ENCODE peak calls at places on chromosomes 5 and 9, in four cellular contexts. I is CD4-positive, CD25-positive, alpha-beta regulatory T cell; V is CD8-positive, alpha-beta T cell; J is GM23338. L is an unnamed sample.

GRCh38 chr9:101311759-101312420 is 72.9 kb downstream of the BAAT start:
- DNase-seq in I (peak), V (no peak), J (peak), L (no peak)

GRCh38 chr9:112059145-112059979 is 115.7 kb downstream of the SUSD1 start:
- DNase-seq in I (no peak), J (no peak), V (no peak), L (no peak)

GRCh38 chr5:74542477-74542876 is 98.1 kb downstream of the ENC1 start:
- DNase-seq in J (no peak), V (no peak), I (no peak), L (no peak)

GRCh38 chr5:96893342-96893741 is 17.0 kb downstream of the ERAP2 start:
- DNase-seq in V (no peak), J (no peak), I (peak), L (no peak)

GRCh38 chr9:88748566-88749238 is 213.7 kb downstream of the NXNL2 start:
- DNase-seq in I (no peak), V (no peak), J (no peak), L (no peak)

GRCh38 chr5:37900692-37901091 is 60.9 kb upstream of the GDNF start:
- DNase-seq in I (no peak), J (peak), V (no peak), L (no peak)

GRCh38 chr9:133428579-133429215 is 6.5 kb downstream of the ADAMTS13 start:
- DNase-seq in I (no peak), V (no peak), J (peak), L (no peak)

GRCh38 chr5:143569722-143570567 is 166.5 kb upstream of the NR3C1 start:
- DNase-seq in V (no peak), I (no peak), J (no peak), L (no peak)

GRCh38 chr9:127801955-127802575 is 617 bp upstream of the FPGS start:
- DNase-seq in J (no peak), I (no peak), V (no peak), L (no peak)

GRCh38 chr9:77534376-77535057 is 113.6 kb downstream of the GNA14 start:
- DNase-seq in J (peak), I (no peak), V (no peak), L (no peak)

GRCh38 chr5:119411291-119411934 is 40.9 kb upstream of the HSD17B4 start:
- DNase-seq in J (no peak), I (no peak), V (no peak), L (no peak)

GRCh38 chr9:81122749-81123148 is 566.6 kb downstream of the TLE1 start:
- DNase-seq in J (no peak), V (no peak), I (no peak), L (no peak)

GRCh38 chr9:111501648-111502047 is 17.5 kb upstream of the ECPAS start:
- DNase-seq in V (no peak), J (no peak), I (no peak), L (no peak)

GRCh38 chr9:107932601-107933000 is 443.0 kb upstream of the KLF4 start:
- DNase-seq in V (no peak), J (no peak), I (no peak), L (no peak)

GRCh38 chr9:93592389-93593021 is 16.1 kb downstream of the PHF2 start:
- DNase-seq in V (no peak), I (peak), J (peak), L (no peak)

GRCh38 chr5:124592891-124593290 is 153.5 kb downstream of the ZNF608 start:
- DNase-seq in V (no peak), J (no peak), I (no peak), L (no peak)

GRCh38 chr5:97098864-97099454 is 43.5 kb downstream of the LIX1 start:
- DNase-seq in J (no peak), I (no peak), V (no peak), L (no peak)

GRCh38 chr9:106324071-106324470 is 538.9 kb upstream of the ZNF462 start:
- DNase-seq in I (no peak), J (no peak), V (no peak), L (no peak)

GRCh38 chr9:27196383-27196782 is 87.4 kb downstream of the TEK start:
- DNase-seq in I (no peak), V (no peak), J (no peak), L (no peak)

GRCh38 chr5:128973244-128973643 is 8.0 kb downstream of the SLC27A6 start:
- DNase-seq in J (no peak), V (no peak), I (no peak), L (no peak)

GRCh38 chr9:93295456-93296076 is 111.6 kb downstream of the WNK2 start:
- DNase-seq in I (peak), V (no peak), J (no peak), L (no peak)

GRCh38 chr5:179732918-179733763 is 519 bp downstream of the MAML1 start:
- DNase-seq in V (peak), I (peak), J (peak), L (no peak)

GRCh38 chr5:160250826-160251225 is 21.5 kb downstream of the FABP6 start:
- DNase-seq in V (no peak), I (no peak), J (no peak), L (no peak)
- H3K27ac ChIP-seq in V (no peak), I (no peak), J (no peak), L (no peak)

GRCh38 chr9:109417585-109418544 is 80.2 kb downstream of the PTPN3 start:
- DNase-seq in J (no peak), V (no peak), I (no peak), L (no peak)
- H3K4me3 ChIP-seq in J (no peak), V (no peak), I (no peak), L (no peak)

GRCh38 chr9:113853333-113853732 is 22.8 kb upstream of the ZNF618 start:
- DNase-seq in V (no peak), I (no peak), J (peak), L (no peak)

GRCh38 chr9:113854310-113854709 is 21.8 kb upstream of the ZNF618 start:
- DNase-seq in J (peak), V (no peak), I (no peak), L (no peak)

GRCh38 chr9:113858282-113858681 is 17.8 kb upstream of the ZNF618 start:
- DNase-seq in V (no peak), I (no peak), J (no peak), L (no peak)

GRCh38 chr9:113863345-113863744 is 12.8 kb upstream of the ZNF618 start:
- DNase-seq in I (no peak), J (no peak), V (no peak), L (no peak)

GRCh38 chr9:113857875-113858274 is 18.2 kb upstream of the ZNF618 start:
- DNase-seq in V (no peak), I (no peak), J (peak), L (peak)
- H3K27ac ChIP-seq in V (no peak), I (no peak), J (no peak), L (no peak)

GRCh38 chr5:52409835-52410234 is 377.9 kb upstream of the ITGA1 start:
- DNase-seq in V (no peak), I (no peak), J (no peak), L (no peak)
- H3K4me3 ChIP-seq in V (no peak), I (no peak), J (no peak), L (no peak)

GRCh38 chr5:35877655-35878054 is 21.0 kb downstream of the IL7R start:
- DNase-seq in J (no peak), V (no peak), I (no peak), L (no peak)
- H3K27ac ChIP-seq in J (no peak), V (no peak), I (peak), L (no peak)

DNA sequence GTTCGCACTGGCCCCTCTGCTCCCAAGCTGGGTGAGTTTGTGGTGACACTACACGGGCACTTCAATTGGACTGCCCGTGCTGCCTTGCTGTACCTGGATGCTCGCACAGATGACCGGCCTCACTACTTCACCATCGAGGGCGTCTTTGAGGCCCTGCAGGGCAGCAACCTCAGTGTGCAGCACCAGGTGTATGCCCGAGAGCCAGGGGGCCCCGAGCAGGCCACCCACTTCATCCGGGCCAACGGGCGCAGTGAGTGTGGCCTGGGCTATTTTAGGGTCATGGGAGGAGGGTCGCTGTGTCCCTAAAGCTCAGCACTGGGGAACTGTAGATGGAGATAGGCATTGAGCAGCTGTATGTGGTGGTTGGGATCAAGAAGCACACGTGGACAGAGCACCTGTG is 1.4 kb downstream of the NPR2 start:
- DNase-seq in I (no peak), V (no peak), J (no peak), L (no peak)
- H3K4me3 ChIP-seq in I (no peak), V (no peak), J (no peak), L (no peak)

DNA sequence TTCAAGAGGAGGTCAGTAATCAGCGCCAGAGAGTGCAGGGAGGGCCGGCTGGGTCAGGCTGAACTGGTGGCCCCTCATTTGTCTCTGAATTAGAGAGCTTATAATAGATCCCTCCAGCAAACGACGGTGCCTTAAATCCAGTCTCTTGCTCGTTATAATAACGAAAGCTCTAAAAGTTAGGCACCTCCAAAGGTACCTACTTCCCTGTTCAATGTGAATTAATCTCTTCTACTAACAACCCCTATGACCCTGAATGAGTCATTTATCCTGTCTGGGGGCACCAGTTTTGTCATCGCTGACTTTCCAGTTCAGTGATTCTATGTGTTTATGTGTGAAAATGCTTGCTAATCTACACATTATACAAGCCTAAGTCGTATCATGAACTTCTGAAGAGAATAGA is 2.3 kb upstream of the ZSWIM6 start:
- DNase-seq in V (no peak), I (no peak), J (peak), L (no peak)
- H3K27ac ChIP-seq in V (no peak), I (no peak), J (no peak), L (peak)

DNA sequence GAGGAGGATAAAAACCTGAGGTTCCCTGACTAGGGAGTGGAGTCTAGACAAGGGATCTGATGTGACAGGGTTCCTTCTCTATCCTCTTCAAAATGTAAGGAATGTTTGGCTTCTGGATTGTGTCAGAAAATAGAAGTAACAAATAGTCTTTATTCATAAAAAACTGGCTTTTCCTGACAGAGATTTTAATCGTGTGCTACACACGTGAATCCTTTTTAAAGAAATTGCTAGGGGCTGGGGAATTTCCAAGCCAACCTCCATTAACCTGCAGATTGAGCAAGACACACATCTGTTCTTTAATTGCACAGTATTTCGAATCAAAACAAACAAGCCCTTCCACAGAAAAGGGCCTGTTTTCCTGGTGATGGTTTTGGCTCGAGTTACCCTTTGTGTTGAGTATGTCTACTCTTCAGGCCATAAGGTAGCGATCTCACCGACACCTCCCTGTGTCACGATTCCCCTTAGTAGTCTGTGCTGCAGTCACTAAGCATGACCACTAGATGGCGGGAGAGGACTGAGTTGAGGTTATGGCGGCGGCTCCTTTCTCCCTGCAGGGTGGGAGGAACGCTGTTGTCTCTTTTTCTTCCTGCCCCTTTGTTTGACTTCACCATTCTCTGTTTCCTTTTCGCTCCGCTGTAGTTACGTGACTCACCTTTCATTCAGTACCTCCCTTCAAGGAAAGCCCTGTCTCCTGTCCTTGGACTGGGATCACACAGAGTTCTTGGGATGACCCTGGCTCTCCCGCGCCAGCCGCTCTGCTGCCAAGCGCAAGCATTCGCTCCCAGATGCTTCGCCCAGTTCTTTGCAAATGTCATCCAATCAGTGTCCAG is 137.1 kb upstream of the SLC24A2 start:
- DNase-seq in V (peak), J (peak), I (peak), L (peak)
- H3K4me3 ChIP-seq in V (peak), J (peak), I (peak), L (peak)

DNA sequence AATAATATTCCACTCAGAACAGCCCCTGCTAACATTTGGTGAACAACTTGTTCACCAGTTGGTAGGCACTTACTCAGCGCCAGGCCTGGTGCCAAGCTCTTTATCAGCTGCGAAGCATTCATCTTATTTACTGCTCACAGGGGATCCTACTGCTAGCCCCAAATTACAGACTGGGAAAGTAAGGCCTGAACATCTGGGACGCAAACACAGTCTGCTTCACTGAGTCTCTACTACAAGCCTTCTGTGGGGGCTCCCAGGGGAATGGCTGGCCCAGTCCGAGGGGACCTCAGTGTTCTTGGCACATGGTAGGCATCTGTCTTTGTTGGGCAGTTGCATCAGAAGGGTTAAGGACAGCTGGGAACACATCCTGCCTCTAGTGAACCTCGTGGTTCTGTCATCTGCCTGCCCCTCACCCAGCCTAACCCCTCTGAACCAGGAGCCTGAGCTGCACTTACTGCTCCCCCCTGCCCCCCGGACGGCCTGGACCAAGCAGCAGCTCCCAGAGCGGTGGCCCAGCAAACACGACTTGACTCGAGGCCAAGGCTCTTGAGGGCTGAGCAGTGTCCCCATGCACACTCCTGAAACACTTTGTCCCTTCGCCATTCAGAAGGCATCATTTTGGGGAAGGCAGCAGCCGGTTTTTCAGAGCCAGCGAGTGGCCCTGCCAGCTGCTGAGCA is at the start of gene PHYHD1:
- DNase-seq in V (no peak), I (no peak), J (no peak), L (peak)
- H3K27ac ChIP-seq in V (peak), I (no peak), J (peak), L (peak)

L was measured in left lung.